ENCODE peak calls at places on chromosomes 12 and 14, in seven cellular contexts. F is GM12865, K is A549, D is astrocyte of the spinal cord, J is cardiac fibroblast, A is cardiac muscle cell, X is fibroblast of mammary gland. Y is an unnamed sample.

GRCh38 chr12:129110575-129110974 is 257.3 kb downstream of the GLT1D1 start:
- DNase-seq in A (no peak), F (no peak), K (no peak), J (no peak), X (no peak), D (no peak), Y (no peak)

GRCh38 chr12:10184261-10184843 is 5.5 kb downstream of the TMEM52B start:
- DNase-seq in D (peak; percentile 36), A (no peak), K (no peak), F (no peak), X (peak; percentile 69), J (peak; percentile 53), Y (peak; percentile 28)

GRCh38 chr12:53010955-53011354 is 4.7 kb downstream of the EIF4B start:
- DNase-seq in A (no peak), K (no peak), D (no peak), F (no peak), J (no peak), X (no peak), Y (no peak)

GRCh38 chr12:132351751-132352495 is 22.5 kb upstream of the GALNT9 start:
- DNase-seq in K (no peak), A (no peak), J (no peak), D (no peak), F (no peak), X (no peak), Y (no peak)

GRCh38 chr12:53219956-53220856 is 11.8 kb downstream of the RARG start:
- DNase-seq in X (peak; percentile 80), J (peak; percentile 78), F (peak; percentile 90), D (peak; percentile 82), K (peak; percentile 88), A (peak; percentile 81), Y (peak; percentile 77)

GRCh38 chr14:88604213-88604612 is 41.4 kb downstream of the ZC3H14 start:
- DNase-seq in J (no peak), F (peak; percentile 33), A (no peak), D (no peak), X (no peak), K (no peak), Y (no peak)

GRCh38 chr12:89016970-89017778 is 335.1 kb downstream of the DUSP6 start:
- DNase-seq in D (peak; percentile 78), X (peak; percentile 80), A (peak; percentile 83), J (peak; percentile 81), F (peak; percentile 67), K (peak; percentile 82), Y (peak; percentile 85)

GRCh38 chr14:50806241-50806933 is 24.6 kb downstream of the NIN start:
- DNase-seq in D (no peak), X (no peak), J (no peak), F (no peak), A (no peak), K (no peak), Y (peak; percentile 29)

GRCh38 chr12:105256011-105256410 is 20.0 kb upstream of the APPL2 start:
- DNase-seq in X (no peak), K (no peak), F (no peak), A (no peak), J (no peak), D (no peak), Y (no peak)

GRCh38 chr14:49363926-49364751 is 222.0 kb downstream of the RPS29 start:
- DNase-seq in F (no peak), A (peak; percentile 67), J (no peak), D (no peak), K (no peak), X (no peak), Y (no peak)

GRCh38 chr14:67618617-67619063 is 1.1 kb upstream of the ARG2 start:
- DNase-seq in J (peak; percentile 92), X (peak; percentile 82), K (peak; percentile 76), F (peak; percentile 72), A (peak; percentile 75), D (peak; percentile 85), Y (peak; percentile 88)

GRCh38 chr12:12997734-12998133 is 2.3 kb downstream of the HEBP1 start:
- DNase-seq in J (no peak), A (no peak), X (no peak), K (no peak), F (no peak), D (no peak), Y (no peak)

GRCh38 chr12:5039815-5040214 is 3.9 kb upstream of the KCNA5 start:
- DNase-seq in F (no peak), X (no peak), A (no peak), J (no peak), K (no peak), D (no peak), Y (no peak)

GRCh38 chr14:64235652-64236640 is 58.2 kb downstream of the ESR2 start:
- DNase-seq in F (peak; percentile 86), A (no peak), K (no peak), D (no peak), J (no peak), X (no peak), Y (no peak)

GRCh38 chr12:43282106-43282505 is 269.9 kb downstream of the ADAMTS20 start:
- DNase-seq in A (peak; percentile 34), F (no peak), D (peak; percentile 63), K (peak; percentile 25), X (peak; percentile 69), J (peak; percentile 74), Y (peak; percentile 80)

GRCh38 chr12:55876110-55876509 is 33.4 kb upstream of the MMP19 start:
- DNase-seq in J (no peak), A (no peak), F (no peak), D (no peak), X (no peak), K (no peak), Y (no peak)

GRCh38 chr12:107778383-107779015 is 4.0 kb downstream of the ASCL4 start:
- DNase-seq in K (no peak), X (no peak), A (no peak), F (no peak), D (no peak), J (no peak), Y (no peak)

GRCh38 chr12:107774349-107775029 is at the start of gene ASCL4:
- DNase-seq in X (no peak), J (no peak), F (no peak), K (no peak), A (no peak), D (no peak), Y (no peak)

GRCh38 chr12:107779077-107779840 is 4.8 kb downstream of the ASCL4 start:
- DNase-seq in A (no peak), F (peak; percentile 79), X (no peak), J (no peak), K (no peak), D (no peak), Y (no peak)

GRCh38 chr12:107776171-107776570 is 1.7 kb downstream of the ASCL4 start:
- DNase-seq in X (no peak), K (no peak), D (no peak), F (no peak), A (no peak), J (no peak), Y (no peak)

DNA sequence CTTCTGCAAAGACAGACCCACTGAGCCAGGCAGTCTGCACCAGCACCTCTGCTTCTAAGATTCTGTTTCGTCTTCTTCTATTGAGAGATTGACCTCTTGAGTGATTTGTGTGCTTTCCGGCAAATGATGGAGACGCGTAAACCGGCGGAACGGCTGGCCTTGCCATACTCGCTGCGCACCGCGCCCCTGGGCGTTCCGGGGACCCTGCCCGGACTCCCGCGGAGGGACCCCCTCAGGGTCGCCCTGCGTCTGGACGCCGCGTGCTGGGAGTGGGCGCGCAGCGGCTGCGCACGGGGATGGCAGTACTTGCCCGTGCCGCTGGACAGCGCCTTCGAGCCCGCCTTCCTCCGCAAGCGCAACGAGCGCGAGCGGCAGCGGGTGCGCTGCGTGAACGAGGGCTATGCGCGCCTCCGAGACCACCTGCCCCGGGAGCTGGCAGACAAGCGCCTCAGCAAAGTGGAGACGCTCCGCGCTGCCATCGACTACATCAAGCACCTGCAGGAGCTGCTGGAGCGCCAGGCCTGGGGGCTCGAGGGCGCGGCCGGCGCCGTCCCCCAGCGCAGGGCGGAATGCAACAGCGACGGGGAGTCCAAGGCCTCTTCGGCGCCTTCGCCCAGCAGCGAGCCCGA is 703 bp downstream of the ASCL4 start:
- DNase-seq in A (peak; percentile 68), F (no peak), K (no peak), X (no peak), J (no peak), D (no peak), Y (no peak)
- TF ChIP-seq CTCF in A (no peak), F (no peak), K (no peak), X (no peak), J (no peak), D (no peak), Y (no peak)

GRCh38 chr14:26594148-26594547 is 3.7 kb downstream of the NOVA1 start:
- DNase-seq in J (no peak), F (no peak), D (no peak), A (no peak), K (no peak), X (peak; percentile 27), Y (peak; percentile 11)
- H3K4me3 ChIP-seq in J (no peak overlapping the region), F (no peak overlapping the region), D (no peak overlapping the region), A (no peak overlapping the region), K (no peak overlapping the region), X (no peak overlapping the region), Y (no peak overlapping the region)

GRCh38 chr12:113818833-113819232 is 147.3 kb downstream of the RBM19 start:
- DNase-seq in K (peak; percentile 31), F (no peak), J (peak; percentile 10), X (no peak), A (peak; percentile 46), D (no peak), Y (no peak)
- TF ChIP-seq CTCF in K (peak; percentile 48), F (no peak), J (peak; percentile 54), X (peak; percentile 39), A (peak; percentile 55), D (peak; percentile 45), Y (peak; percentile 45)

GRCh38 chr14:59362533-59362932 is 102.6 kb downstream of the GPR135 start:
- DNase-seq in J (peak; percentile 53), X (peak; percentile 52), F (no peak), D (peak; percentile 28), A (no peak), K (no peak), Y (peak; percentile 82)

GRCh38 chr14:59359451-59360124 is 105.6 kb downstream of the GPR135 start:
- DNase-seq in A (no peak), X (no peak), F (peak; percentile 23), D (no peak), J (peak; percentile 49), K (no peak), Y (no peak)

GRCh38 chr14:59360923-59361794 is 104.0 kb downstream of the GPR135 start:
- DNase-seq in J (peak; percentile 86), X (peak; percentile 92), A (no peak), F (no peak), D (peak; percentile 52), K (peak; percentile 90), Y (peak; percentile 76)

GRCh38 chr14:59358774-59359173 is 106.4 kb downstream of the GPR135 start:
- DNase-seq in J (no peak), K (no peak), D (no peak), A (no peak), F (no peak), X (no peak), Y (no peak)

DNA sequence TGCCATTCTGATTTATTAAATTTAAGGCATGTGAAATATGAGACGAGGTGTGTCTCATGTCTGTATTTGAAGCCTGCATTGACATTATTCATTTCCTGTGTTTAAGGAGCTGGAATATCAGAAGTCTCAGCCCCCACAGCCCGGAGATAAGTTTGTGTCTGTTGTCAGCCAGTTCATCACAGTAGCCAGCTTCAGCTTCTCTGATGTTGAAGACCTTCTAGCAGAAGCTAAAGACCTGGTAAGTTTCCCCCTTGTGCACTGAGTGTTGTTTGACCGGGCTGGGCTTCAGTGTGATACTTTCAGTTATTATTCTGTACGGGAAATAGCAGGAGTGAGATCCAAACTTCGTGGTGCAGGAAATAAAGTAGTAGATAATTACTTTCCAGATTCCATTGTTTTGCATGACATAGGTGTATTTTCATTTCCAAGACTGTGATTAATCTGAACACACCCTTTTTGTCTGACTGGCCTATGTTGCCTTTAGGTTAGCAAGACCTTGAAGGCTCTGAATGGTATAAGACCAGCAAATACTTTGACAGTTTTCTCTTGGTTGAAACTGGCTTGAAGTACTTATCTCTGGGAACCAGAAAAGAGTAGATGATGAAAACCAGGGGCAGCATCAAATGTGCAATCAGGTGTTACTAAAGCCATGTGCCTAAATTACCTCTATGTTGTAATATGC is 101.5 kb downstream of the GPR135 start:
- DNase-seq in F (no peak), X (peak; percentile 40), D (peak; percentile 27), A (no peak), J (peak; percentile 47), K (peak; percentile 26), Y (peak; percentile 56)
- H3K4me3 ChIP-seq in F (no peak overlapping the region), X (peak overlapping the region; percentile 9), D (no peak overlapping the region), A (no peak overlapping the region), J (peak overlapping the region; percentile 42), K (no peak overlapping the region), Y (peak overlapping the region; percentile 3)